ENCODE peak calls at places on chromosomes 2 and 18, in six cellular contexts. Q is aorta; J is NCI-H460; M is ELR; P is C1 segment of cervical spinal cord; X is stimulated activated CD8-positive, alpha-beta memory T cell treated with anti-CD3 and anti-CD28 coated beads, Interleukin-4, amount 100 ng/mL, for 1 hour. H is an unnamed sample.

GRCh38 chr2:160538115-160538514 is 44.5 kb upstream of the RBMS1 start:
- DNase-seq in Q (no peak), J (no peak), M (no peak), P (no peak), X (no peak), H (no peak)

GRCh38 chr2:201572822-201573493 is 70.3 kb downstream of the TMEM237 start:
- DNase-seq in Q (no peak), J (no peak), M (no peak), P (no peak), X (no peak), H (no peak)

GRCh38 chr2:181675241-181675640 is 5.1 kb downstream of the NEUROD1 start:
- DNase-seq in Q (no peak), J (no peak), M (no peak), P (no peak), X (no peak), H (no peak)

GRCh38 chr18:58396144-58396543 is 232.7 kb downstream of the ALPK2 start:
- DNase-seq in Q (no peak), J (no peak), M (no peak), P (no peak), X (no peak), H (no peak)

GRCh38 chr2:173652311-173652710 is 297.6 kb downstream of the CDCA7 start:
- DNase-seq in Q (no peak), J (peak), M (peak), P (no peak), X (no peak), H (no peak)

GRCh38 chr18:49335677-49336076 is 124.8 kb downstream of the DYM start:
- DNase-seq in Q (no peak), J (no peak), M (peak), P (no peak), X (no peak), H (no peak)

GRCh38 chr2:29115797-29116781 is 874 bp downstream of the CLIP4 start:
- DNase-seq in Q (peak), J (peak), M (peak), P (no peak), X (peak), H (peak)

GRCh38 chr2:181992776-181993175 is 7.1 kb downstream of the PPP1R1C start:
- DNase-seq in Q (no peak), J (no peak), M (no peak), P (no peak), X (no peak), H (no peak)

GRCh38 chr2:166675553-166675952 is 181.5 kb upstream of the SCN7A start:
- DNase-seq in Q (no peak), J (no peak), M (no peak), P (no peak), X (no peak), H (no peak)

GRCh38 chr2:8268172-8268783 is 413.6 kb upstream of the ID2 start:
- DNase-seq in Q (peak), J (no peak), M (no peak), P (no peak), X (no peak), H (peak)

GRCh38 chr2:95005726-95006125 is 19.8 kb upstream of the MAL start:
- DNase-seq in Q (no peak), J (no peak), M (no peak), P (no peak), X (no peak), H (no peak)

GRCh38 chr2:160087854-160088745 is 25.7 kb upstream of the PLA2R1 start:
- DNase-seq in Q (no peak), J (peak), M (peak), P (no peak), X (no peak), H (no peak)

GRCh38 chr2:40202798-40203400 is 249.0 kb downstream of the SLC8A1 start:
- DNase-seq in Q (no peak), J (no peak), M (peak), P (no peak), X (no peak), H (no peak)

GRCh38 chr2:75328156-75328555 is 128.8 kb upstream of the TACR1 start:
- DNase-seq in Q (no peak), J (no peak), M (no peak), P (no peak), X (no peak), H (no peak)

GRCh38 chr2:207683438-207683837 is 28.0 kb upstream of the CCNYL1 start:
- DNase-seq in Q (no peak), J (peak), M (peak), P (no peak), X (no peak), H (no peak)

GRCh38 chr2:240226672-240227537 is 86.4 kb upstream of the OTOS start:
- DNase-seq in Q (no peak), J (no peak), M (no peak), P (no peak), X (no peak), H (peak)

GRCh38 chr18:13236411-13236810 is 17.9 kb downstream of the LDLRAD4 start:
- DNase-seq in Q (no peak), J (no peak), M (no peak), P (no peak), X (no peak), H (no peak)

GRCh38 chr18:25231327-25231691 is 120.7 kb downstream of the ZNF521 start:
- DNase-seq in Q (no peak), J (no peak), M (no peak), P (no peak), X (no peak), H (peak)

GRCh38 chr18:9403795-9404564 is 69.4 kb downstream of the TWSG1 start:
- DNase-seq in Q (peak), J (no peak), M (peak), P (no peak), X (no peak), H (no peak)

GRCh38 chr2:48452108-48452507 is 77.8 kb upstream of the STON1 start:
- DNase-seq in Q (no peak), J (no peak), M (no peak), P (no peak), X (no peak), H (no peak)

GRCh38 chr18:9474103-9474982 is 970 bp upstream of the RALBP1 start:
- DNase-seq in Q (no peak), J (peak), M (peak), P (no peak), X (no peak), H (no peak)

GRCh38 chr2:229083606-229084349 is 187.3 kb downstream of the PID1 start:
- DNase-seq in Q (no peak), J (no peak), M (no peak), P (no peak), X (no peak), H (no peak)

GRCh38 chr2:9261231-9261883 is 54.7 kb downstream of the ASAP2 start:
- DNase-seq in Q (peak), J (no peak), M (no peak), P (no peak), X (no peak), H (no peak)

GRCh38 chr18:13302611-13303267 is 84.2 kb downstream of the LDLRAD4 start:
- DNase-seq in Q (peak), J (no peak), M (no peak), P (no peak), X (no peak), H (no peak)

GRCh38 chr2:152534460-152535131 is 182.7 kb downstream of the PRPF40A start:
- DNase-seq in Q (no peak), J (no peak), M (no peak), P (no peak), X (no peak), H (no peak)

GRCh38 chr2:229679393-229680125 is 34.8 kb downstream of the DNER start:
- DNase-seq in Q (no peak), J (no peak), M (peak), P (no peak), X (no peak), H (no peak)

GRCh38 chr18:59918320-59918755 is 18.5 kb downstream of the PMAIP1 start:
- DNase-seq in Q (no peak), J (no peak), M (peak), P (no peak), X (no peak), H (peak)

GRCh38 chr2:128551435-128551834 is 232.8 kb upstream of the HS6ST1 start:
- DNase-seq in Q (no peak), J (no peak), M (no peak), P (no peak), X (no peak), H (no peak)

GRCh38 chr2:68193144-68193543 is 35.5 kb downstream of the PNO1 start:
- DNase-seq in Q (no peak), J (no peak), M (peak), P (no peak), X (no peak), H (no peak)

GRCh38 chr2:1140389-1141003 is 189.8 kb downstream of the SNTG2 start:
- DNase-seq in Q (no peak), J (peak), M (peak), P (no peak), X (no peak), H (no peak)

GRCh38 chr2:19352946-19353720 is 5.3 kb downstream of the OSR1 start:
- DNase-seq in Q (no peak), J (no peak), M (no peak), P (no peak), X (no peak), H (no peak)

GRCh38 chr2:10173258-10174005 is 50.9 kb downstream of the RRM2 start:
- DNase-seq in Q (no peak), J (no peak), M (no peak), P (no peak), X (no peak), H (no peak)

GRCh38 chr2:240712121-240712520 is 20.5 kb downstream of the AQP12A start:
- DNase-seq in Q (no peak), J (no peak), M (no peak), P (no peak), X (no peak), H (no peak)

GRCh38 chr18:40375811-40376210 is 1579.2 kb upstream of the PIK3C3 start:
- DNase-seq in Q (no peak), J (no peak), M (no peak), P (no peak), X (no peak), H (no peak)

GRCh38 chr2:121085801-121086200 is 199.2 kb downstream of the TFCP2L1 start:
- DNase-seq in Q (no peak), J (no peak), M (no peak), P (no peak), X (no peak), H (no peak)

GRCh38 chr18:10391506-10391905 is 62.9 kb upstream of the APCDD1 start:
- DNase-seq in Q (no peak), J (no peak), M (no peak), P (no peak), X (no peak), H (no peak)

H was measured in gastrocnemius medialis.